ENCODE peak calls at places on chromosomes 5 and 9, in eight cellular contexts. One of them, this sample, is unnamed.

GRCh38 chr5:167950126-167950721 is 341.2 kb upstream of the WWC1 start:
- DNase-seq in Karpas-422: no peak
- DNase-seq in transverse colon: no peak
- DNase-seq in spleen: no peak
- DNase-seq in IMR-90: peak; percentile 67
- DNase-seq in tibial artery: no peak
- DNase-seq in ovary: no peak
- DNase-seq in Peyer's patch: no peak
- DNase-seq in this sample: no peak

GRCh38 chr5:90399251-90399650 is 10.3 kb downstream of the CETN3 start:
- DNase-seq in Karpas-422: no peak
- DNase-seq in transverse colon: no peak
- DNase-seq in spleen: no peak
- DNase-seq in IMR-90: no peak
- DNase-seq in tibial artery: no peak
- DNase-seq in ovary: no peak
- DNase-seq in Peyer's patch: no peak
- DNase-seq in this sample: no peak

GRCh38 chr9:86978986-86979385 is 31.7 kb upstream of the GAS1 start:
- DNase-seq in Karpas-422: no peak
- DNase-seq in transverse colon: no peak
- DNase-seq in spleen: no peak
- DNase-seq in IMR-90: peak; percentile 69
- DNase-seq in tibial artery: no peak
- DNase-seq in ovary: no peak
- DNase-seq in Peyer's patch: no peak
- DNase-seq in this sample: no peak

GRCh38 chr9:131111186-131111853 is 14.1 kb upstream of the NUP214 start:
- DNase-seq in Karpas-422: no peak
- DNase-seq in transverse colon: no peak
- DNase-seq in spleen: peak; percentile 24
- DNase-seq in IMR-90: no peak
- DNase-seq in tibial artery: peak; percentile 55
- DNase-seq in ovary: no peak
- DNase-seq in Peyer's patch: no peak
- DNase-seq in this sample: no peak

GRCh38 chr9:33374190-33374589 is 28.2 kb downstream of the AQP7 start:
- DNase-seq in Karpas-422: no peak
- DNase-seq in transverse colon: no peak
- DNase-seq in spleen: peak; percentile 23
- DNase-seq in IMR-90: no peak
- DNase-seq in tibial artery: no peak
- DNase-seq in ovary: no peak
- DNase-seq in Peyer's patch: no peak
- DNase-seq in this sample: no peak

GRCh38 chr5:140299056-140299455 is 3.8 kb downstream of the PFDN1 start:
- DNase-seq in Karpas-422: no peak
- DNase-seq in transverse colon: no peak
- DNase-seq in spleen: no peak
- DNase-seq in IMR-90: no peak
- DNase-seq in tibial artery: no peak
- DNase-seq in ovary: no peak
- DNase-seq in Peyer's patch: no peak
- DNase-seq in this sample: no peak

GRCh38 chr9:89218040-89218928 is 39.7 kb upstream of the SHC3 start:
- DNase-seq in Karpas-422: peak; percentile 64
- DNase-seq in transverse colon: no peak
- DNase-seq in spleen: no peak
- DNase-seq in IMR-90: no peak
- DNase-seq in tibial artery: no peak
- DNase-seq in ovary: no peak
- DNase-seq in Peyer's patch: no peak
- DNase-seq in this sample: no peak

GRCh38 chr5:121681200-121681855 is 170.4 kb upstream of the FTMT start:
- DNase-seq in Karpas-422: no peak
- DNase-seq in transverse colon: no peak
- DNase-seq in spleen: no peak
- DNase-seq in IMR-90: no peak
- DNase-seq in tibial artery: no peak
- DNase-seq in ovary: no peak
- DNase-seq in Peyer's patch: no peak
- DNase-seq in this sample: no peak

GRCh38 chr5:68419637-68420452 is 204.3 kb downstream of the PIK3R1 start:
- DNase-seq in Karpas-422: no peak
- DNase-seq in transverse colon: peak; percentile 46
- DNase-seq in spleen: no peak
- DNase-seq in IMR-90: no peak
- DNase-seq in tibial artery: peak; percentile 68
- DNase-seq in ovary: no peak
- DNase-seq in Peyer's patch: no peak
- DNase-seq in this sample: no peak

GRCh38 chr5:143396353-143396940 is 7.0 kb downstream of the NR3C1 start:
- DNase-seq in Karpas-422: peak; percentile 72
- DNase-seq in transverse colon: no peak
- DNase-seq in spleen: no peak
- DNase-seq in IMR-90: no peak
- DNase-seq in tibial artery: no peak
- DNase-seq in ovary: no peak
- DNase-seq in Peyer's patch: no peak
- DNase-seq in this sample: no peak

GRCh38 chr5:13913962-13914361 is 30.5 kb downstream of the DNAH5 start:
- DNase-seq in Karpas-422: no peak
- DNase-seq in transverse colon: no peak
- DNase-seq in spleen: no peak
- DNase-seq in IMR-90: no peak
- DNase-seq in tibial artery: no peak
- DNase-seq in ovary: no peak
- DNase-seq in Peyer's patch: no peak
- DNase-seq in this sample: no peak

GRCh38 chr5:51377151-51378060 is 5.8 kb upstream of the ISL1 start:
- DNase-seq in Karpas-422: no peak
- DNase-seq in transverse colon: no peak
- DNase-seq in spleen: no peak
- DNase-seq in IMR-90: no peak
- DNase-seq in tibial artery: no peak
- DNase-seq in ovary: no peak
- DNase-seq in Peyer's patch: no peak
- DNase-seq in this sample: no peak
- H3K27me3 ChIP-seq in Karpas-422: no peaks in the 10 kb centered on the region
- H3K27me3 ChIP-seq in transverse colon: peaks cover 66% of the 10 kb centered on the region
- H3K27me3 ChIP-seq in spleen: peaks cover 69% of the 10 kb centered on the region
- H3K27me3 ChIP-seq in IMR-90: peaks cover 41% of the 10 kb centered on the region
- H3K27me3 ChIP-seq in tibial artery: no peaks in the 10 kb centered on the region
- H3K27me3 ChIP-seq in ovary: no peaks in the 10 kb centered on the region
- H3K27me3 ChIP-seq in Peyer's patch: no peaks in the 10 kb centered on the region
- H3K27me3 ChIP-seq in this sample: peaks cover 21% of the 10 kb centered on the region

DNA sequence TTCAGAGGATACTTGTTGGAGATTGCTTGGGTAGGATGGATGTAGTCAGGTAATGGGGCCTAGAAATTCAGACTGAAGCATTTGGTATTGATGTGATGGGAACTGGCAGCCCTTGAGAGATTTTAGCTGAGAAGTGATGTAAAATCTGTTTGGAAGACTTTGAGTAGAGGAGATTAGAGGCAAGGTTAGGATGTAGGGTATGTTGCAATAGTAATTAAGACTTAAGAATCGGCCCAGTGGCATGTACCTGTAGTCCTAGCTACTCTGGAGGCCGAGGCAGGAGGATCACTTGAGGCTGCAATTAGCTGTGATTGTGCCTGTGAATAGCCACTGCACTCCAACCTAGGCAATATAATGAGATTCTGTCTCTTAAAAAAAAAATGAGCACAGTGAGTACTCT is 6.7 kb downstream of the NSD1 start:
- DNase-seq in Karpas-422: no peak
- DNase-seq in transverse colon: no peak
- DNase-seq in spleen: peak; percentile 16
- DNase-seq in IMR-90: no peak
- DNase-seq in tibial artery: no peak
- DNase-seq in ovary: no peak
- DNase-seq in Peyer's patch: no peak
- DNase-seq in this sample: no peak
- H3K4me1 ChIP-seq in Karpas-422: peaks cover 21% of the 10 kb centered on the region
- H3K4me1 ChIP-seq in transverse colon: peaks cover 61% of the 10 kb centered on the region
- H3K4me1 ChIP-seq in spleen: peaks cover 92% of the 10 kb centered on the region
- H3K4me1 ChIP-seq in IMR-90: peaks cover 8% of the 10 kb centered on the region
- H3K4me1 ChIP-seq in tibial artery: peaks cover 21% of the 10 kb centered on the region
- H3K4me1 ChIP-seq in ovary: peaks cover 10% of the 10 kb centered on the region
- H3K4me1 ChIP-seq in Peyer's patch: peaks cover 6% of the 10 kb centered on the region
- H3K4me1 ChIP-seq in this sample: peaks cover 29% of the 10 kb centered on the region

GRCh38 chr5:109102291-109102690 is 307.5 kb downstream of the PJA2 start:
- DNase-seq in Karpas-422: no peak
- DNase-seq in transverse colon: no peak
- DNase-seq in spleen: no peak
- DNase-seq in IMR-90: no peak
- DNase-seq in tibial artery: no peak
- DNase-seq in ovary: no peak
- DNase-seq in Peyer's patch: no peak
- DNase-seq in this sample: no peak

GRCh38 chr5:109100971-109101370 is 308.8 kb downstream of the PJA2 start:
- DNase-seq in Karpas-422: no peak
- DNase-seq in transverse colon: no peak
- DNase-seq in spleen: no peak
- DNase-seq in IMR-90: peak; percentile 39
- DNase-seq in tibial artery: no peak
- DNase-seq in ovary: no peak
- DNase-seq in Peyer's patch: no peak
- DNase-seq in this sample: no peak

DNA sequence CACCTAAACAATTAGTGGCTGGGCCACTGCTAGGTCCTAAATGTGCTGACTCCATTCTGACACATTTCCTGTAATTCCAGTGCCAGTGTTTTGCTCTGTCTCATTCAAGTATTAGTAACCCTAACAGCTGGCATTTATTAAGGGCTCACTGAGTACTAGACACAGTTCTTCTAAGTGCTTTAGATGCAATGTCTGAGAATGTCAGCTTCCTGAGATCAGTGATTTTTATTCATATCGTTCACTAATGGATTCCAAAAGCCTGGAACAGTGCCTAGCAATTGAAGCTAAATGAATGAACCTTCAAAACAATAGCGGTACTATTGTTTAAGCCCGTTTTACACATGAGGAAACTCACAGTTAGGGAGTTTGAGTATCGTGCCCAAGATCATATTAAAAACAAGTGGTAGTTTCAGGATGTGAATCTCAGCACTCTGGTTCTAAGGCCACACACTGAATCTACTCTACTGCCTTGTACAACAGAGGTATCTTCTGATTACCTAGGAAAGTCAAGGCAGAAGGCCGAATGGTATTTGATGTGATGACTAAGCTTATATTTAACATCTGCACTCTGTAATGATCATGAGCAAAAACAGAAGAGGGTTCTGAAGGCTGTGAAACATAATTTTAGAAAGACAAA is 304.0 kb downstream of the PJA2 start:
- DNase-seq in Karpas-422: no peak
- DNase-seq in transverse colon: no peak
- DNase-seq in spleen: no peak
- DNase-seq in IMR-90: peak; percentile 91
- DNase-seq in tibial artery: no peak
- DNase-seq in ovary: no peak
- DNase-seq in Peyer's patch: no peak
- DNase-seq in this sample: no peak
- H3K4me3 ChIP-seq in Karpas-422: no peak overlapping the region
- H3K4me3 ChIP-seq in transverse colon: no peak overlapping the region
- H3K4me3 ChIP-seq in spleen: no peak overlapping the region
- H3K4me3 ChIP-seq in IMR-90: peak overlapping the region; percentile 21
- H3K4me3 ChIP-seq in tibial artery: no peak overlapping the region
- H3K4me3 ChIP-seq in ovary: no peak overlapping the region
- H3K4me3 ChIP-seq in Peyer's patch: no peak overlapping the region
- H3K4me3 ChIP-seq in this sample: no peak overlapping the region

GRCh38 chr5:93830893-93831292 is 89.5 kb upstream of the POU5F2 start:
- DNase-seq in Karpas-422: no peak
- DNase-seq in transverse colon: no peak
- DNase-seq in spleen: no peak
- DNase-seq in IMR-90: no peak
- DNase-seq in tibial artery: no peak
- DNase-seq in ovary: no peak
- DNase-seq in Peyer's patch: no peak
- DNase-seq in this sample: no peak
- H3K27me3 ChIP-seq in Karpas-422: no peaks in the 10 kb centered on the region
- H3K27me3 ChIP-seq in transverse colon: no peaks in the 10 kb centered on the region
- H3K27me3 ChIP-seq in spleen: no peaks in the 10 kb centered on the region
- H3K27me3 ChIP-seq in IMR-90: no peaks in the 10 kb centered on the region
- H3K27me3 ChIP-seq in tibial artery: no peaks in the 10 kb centered on the region
- H3K27me3 ChIP-seq in ovary: no peaks in the 10 kb centered on the region
- H3K27me3 ChIP-seq in Peyer's patch: no peaks in the 10 kb centered on the region
- H3K27me3 ChIP-seq in this sample: no peaks in the 10 kb centered on the region

DNA sequence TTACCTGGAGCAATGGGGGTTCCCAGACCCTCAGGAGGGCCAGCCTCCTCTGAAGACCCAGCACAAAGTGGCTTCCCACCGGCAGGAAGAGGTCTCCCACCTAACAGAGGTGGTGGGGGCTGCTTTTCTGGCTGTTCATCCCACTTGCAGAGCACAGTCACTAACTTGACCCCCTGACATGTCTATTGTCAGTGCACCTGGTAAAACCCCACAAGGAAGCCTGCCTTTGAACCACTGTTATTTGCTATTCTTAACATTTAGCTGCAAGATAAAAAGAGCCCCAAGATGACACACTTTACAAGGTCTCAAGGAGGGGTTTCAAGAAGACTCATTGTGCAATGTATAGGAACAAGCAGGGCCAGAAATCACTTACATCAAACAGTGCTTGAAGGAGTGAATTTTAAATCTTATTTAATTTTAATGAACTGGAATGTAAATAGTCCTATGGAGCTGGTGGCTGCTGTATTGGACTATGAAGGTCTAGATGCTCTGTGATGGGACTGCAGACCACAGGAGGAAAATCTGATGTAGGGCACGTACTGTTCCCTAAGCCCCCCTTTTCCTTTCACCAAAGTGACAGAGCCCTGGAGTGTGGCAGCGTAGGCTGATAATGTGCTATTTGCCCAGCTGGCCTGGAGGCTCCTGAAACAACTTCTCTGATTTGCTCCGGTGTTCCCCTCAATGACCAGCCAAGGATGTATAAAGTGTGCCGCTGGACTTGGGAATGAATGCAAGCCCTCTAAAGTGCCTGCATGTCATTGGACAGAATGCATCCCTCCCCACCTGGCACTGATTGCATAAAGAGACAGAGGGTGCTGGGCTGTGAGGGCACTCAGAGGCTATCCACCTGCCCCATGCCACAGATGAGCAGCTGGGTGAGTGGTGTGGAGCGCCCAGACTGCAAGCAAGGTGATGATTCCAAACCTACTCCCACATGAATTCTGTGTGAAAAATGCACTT is 80.2 kb downstream of the PTPN3 start:
- DNase-seq in Karpas-422: no peak
- DNase-seq in transverse colon: no peak
- DNase-seq in spleen: no peak
- DNase-seq in IMR-90: no peak
- DNase-seq in tibial artery: no peak
- DNase-seq in ovary: no peak
- DNase-seq in Peyer's patch: no peak
- DNase-seq in this sample: no peak
- H3K4me1 ChIP-seq in Karpas-422: peaks cover 6% of the 10 kb centered on the region
- H3K4me1 ChIP-seq in transverse colon: peaks cover 15% of the 10 kb centered on the region
- H3K4me1 ChIP-seq in spleen: no peaks in the 10 kb centered on the region
- H3K4me1 ChIP-seq in IMR-90: no peaks in the 10 kb centered on the region
- H3K4me1 ChIP-seq in tibial artery: no peaks in the 10 kb centered on the region
- H3K4me1 ChIP-seq in ovary: no peaks in the 10 kb centered on the region
- H3K4me1 ChIP-seq in Peyer's patch: no peaks in the 10 kb centered on the region
- H3K4me1 ChIP-seq in this sample: no peaks in the 10 kb centered on the region